ENCODE peak calls at places on chromosomes 1 and 21, in six cellular contexts. Q is lower lobe of right lung, E is psoas muscle, W is mucosa of descending colon, O is heart left ventricle, N is MM.1S. C is an unnamed sample.
A peak's percentile ranks its signal among the peaks of the same experiment; 100 is the strongest.

GRCh38 chr21:31181089-31181757 is 142.9 kb upstream of the KRTAP19-8 start:
- DNase-seq in N (no peak), W (no peak), Q (no peak), E (no peak), O (no peak), C (no peak)

GRCh38 chr1:44361478-44361877 is 6.4 kb upstream of the ERI3 start:
- DNase-seq in Q (no peak), O (no peak), E (no peak), N (no peak), W (no peak), C (no peak)

GRCh38 chr1:182191716-182192115 is 130.2 kb upstream of the ZNF648 start:
- DNase-seq in Q (no peak), E (no peak), W (no peak), N (no peak), O (peak; percentile 28), C (no peak)

GRCh38 chr1:248906741-248907661 is 966 bp downstream of the PGBD2 start:
- DNase-seq in O (peak; percentile 32), W (no peak), E (peak; percentile 18), Q (no peak), N (no peak), C (peak; percentile 33)

GRCh38 chr1:212477014-212477679 is 44.4 kb downstream of the NENF start:
- DNase-seq in W (peak; percentile 69), E (peak; percentile 75), N (peak; percentile 84), Q (peak; percentile 76), O (peak; percentile 82), C (peak; percentile 86)

GRCh38 chr1:177451191-177451590 is 280.4 kb downstream of the BRINP2 start:
- DNase-seq in W (peak; percentile 33), Q (no peak), N (no peak), E (no peak), O (no peak), C (peak; percentile 5)

GRCh38 chr1:87795615-87796337 is 467.1 kb downstream of the LMO4 start:
- DNase-seq in W (no peak), Q (no peak), O (no peak), N (no peak), E (no peak), C (peak; percentile 52)

GRCh38 chr1:234667891-234668576 is 58.1 kb upstream of the IRF2BP2 start:
- DNase-seq in W (no peak), Q (no peak), E (no peak), O (no peak), N (no peak), C (no peak)

GRCh38 chr1:220843481-220844011 is 35.7 kb upstream of the HLX start:
- DNase-seq in Q (no peak), O (peak; percentile 84), W (no peak), E (no peak), N (no peak), C (peak; percentile 9)

GRCh38 chr1:24464378-24464770 is 38.3 kb upstream of the RCAN3 start:
- DNase-seq in O (no peak), E (no peak), Q (no peak), N (no peak), W (no peak), C (no peak)

GRCh38 chr1:101220906-101221305 is 15.9 kb upstream of the S1PR1 start:
- DNase-seq in W (no peak), E (no peak), O (no peak), Q (no peak), N (no peak), C (no peak)

GRCh38 chr1:63730211-63730610 is 43.6 kb upstream of the ROR1 start:
- DNase-seq in E (no peak), Q (no peak), N (no peak), W (no peak), O (no peak), C (no peak)

GRCh38 chr1:24057171-24057570 is 54.8 kb downstream of the MYOM3 start:
- DNase-seq in Q (no peak), E (no peak), W (no peak), N (no peak), O (no peak), C (no peak)

GRCh38 chr1:44909949-44910594 is 67.0 kb upstream of the PTCH2 start:
- DNase-seq in E (no peak), N (no peak), W (no peak), O (no peak), Q (no peak), C (no peak)

GRCh38 chr1:23422313-23422877 is 2.2 kb downstream of the TCEA3 start:
- DNase-seq in Q (peak; percentile 84), O (peak; percentile 83), E (peak; percentile 73), N (no peak), W (peak; percentile 92), C (peak; percentile 81)

DNA sequence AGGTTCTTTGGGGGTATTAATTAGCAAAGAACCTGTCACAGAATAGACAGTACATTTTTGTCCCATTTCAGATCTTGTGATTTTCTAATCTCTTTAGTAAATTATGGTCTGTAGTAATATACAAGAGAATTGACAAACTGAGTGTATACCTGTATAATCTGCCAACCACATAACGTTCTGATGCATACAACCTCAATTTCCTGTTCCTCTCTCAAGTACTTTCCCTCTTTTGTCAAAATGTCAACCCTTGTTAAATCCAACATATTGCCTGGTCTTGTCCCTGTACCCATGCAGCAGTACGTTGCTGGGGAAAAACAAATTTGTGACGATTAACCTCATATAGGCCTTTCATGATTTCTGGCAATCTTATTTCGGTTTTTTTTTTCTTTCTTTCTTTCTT is 1.1 kb downstream of the ARV1 start:
- DNase-seq in O (no peak), Q (no peak), E (no peak), N (no peak), W (no peak), C (no peak)
- H3K4me1 ChIP-seq in O (peaks cover 41% of the 10 kb centered on the region), Q (peaks cover 38% of the 10 kb centered on the region), E (peaks cover 16% of the 10 kb centered on the region), N (peaks cover 11% of the 10 kb centered on the region), W (peaks cover 24% of the 10 kb centered on the region), C (peaks cover 44% of the 10 kb centered on the region)

DNA sequence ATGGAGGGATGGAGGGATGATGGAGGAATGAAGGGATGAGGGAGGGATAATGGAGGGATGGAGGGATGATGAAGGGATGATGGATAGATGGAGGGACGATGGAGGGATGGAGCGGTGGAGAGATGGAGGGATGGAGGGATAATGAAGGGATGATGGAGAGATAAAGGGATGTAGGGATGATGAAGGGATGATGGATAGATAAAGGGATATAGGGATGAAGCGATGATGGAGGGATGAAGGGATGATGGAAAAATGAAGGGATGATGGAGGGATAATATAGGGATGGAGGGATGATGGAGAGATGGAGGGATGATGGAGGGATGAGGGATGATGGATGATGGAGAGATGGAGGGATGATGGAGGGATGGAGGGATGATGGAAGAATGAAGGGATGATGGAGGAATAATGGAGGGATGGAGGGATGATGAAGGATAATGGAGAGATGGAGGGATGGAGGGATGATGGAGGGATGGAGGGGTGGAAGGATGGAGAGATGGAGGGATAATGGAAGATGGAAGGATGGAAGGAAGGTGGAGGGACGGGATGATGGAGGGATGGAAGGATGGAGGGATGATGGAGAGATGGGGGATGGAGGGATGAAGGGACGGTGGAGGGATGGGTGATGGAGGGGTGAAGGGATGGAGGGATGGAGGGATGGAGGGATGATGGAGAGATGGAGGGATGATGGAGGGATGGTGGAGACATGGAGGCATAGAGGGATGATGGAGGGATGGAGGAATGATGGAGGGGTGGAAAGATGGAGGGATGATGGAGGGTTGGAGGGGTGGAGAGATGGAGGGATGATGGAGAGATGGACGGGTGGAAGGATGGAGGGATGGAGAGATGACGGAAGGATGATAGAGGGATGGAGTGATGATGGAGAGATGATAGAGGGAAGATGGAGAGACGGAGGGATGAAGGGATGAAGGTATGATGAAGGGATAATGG is 62.0 kb downstream of the KCNAB2 start:
- DNase-seq in O (no peak), W (no peak), N (no peak), Q (no peak), E (no peak), C (no peak)
- TF ChIP-seq CTCF in O (no peak), W (no peak), N (no peak), Q (no peak), E (no peak), C (no peak)

GRCh38 chr1:183877321-183877720 is 72.4 kb downstream of the RGL1 start:
- DNase-seq in Q (peak; percentile 62), O (peak; percentile 72), W (no peak), E (peak; percentile 39), N (no peak), C (peak; percentile 40)
- H3K4me3 ChIP-seq in Q (peak overlapping the region; percentile 7), O (peak overlapping the region; percentile 13), W (no peak overlapping the region), E (peak overlapping the region; percentile 47), N (no peak overlapping the region), C (no peak overlapping the region)

GRCh38 chr1:244451539-244451950 is at the start of gene ADSS2:
- DNase-seq in O (no peak), E (no peak), Q (no peak), W (no peak), N (no peak), C (no peak)

GRCh38 chr1:244450597-244451538 is 841 bp downstream of the ADSS2 start:
- DNase-seq in N (peak; percentile 73), E (peak; percentile 63), O (peak; percentile 61), Q (peak; percentile 70), W (peak; percentile 79), C (peak; percentile 42)

GRCh38 chr1:244448279-244449036 is 3.3 kb downstream of the ADSS2 start:
- DNase-seq in O (no peak), Q (no peak), W (no peak), N (no peak), E (no peak), C (no peak)

GRCh38 chr1:244451951-244452795 is 464 bp upstream of the ADSS2 start:
- DNase-seq in Q (peak; percentile 100), W (peak; percentile 99), E (peak; percentile 100), N (peak; percentile 100), O (peak; percentile 99), C (peak; percentile 100)

DNA sequence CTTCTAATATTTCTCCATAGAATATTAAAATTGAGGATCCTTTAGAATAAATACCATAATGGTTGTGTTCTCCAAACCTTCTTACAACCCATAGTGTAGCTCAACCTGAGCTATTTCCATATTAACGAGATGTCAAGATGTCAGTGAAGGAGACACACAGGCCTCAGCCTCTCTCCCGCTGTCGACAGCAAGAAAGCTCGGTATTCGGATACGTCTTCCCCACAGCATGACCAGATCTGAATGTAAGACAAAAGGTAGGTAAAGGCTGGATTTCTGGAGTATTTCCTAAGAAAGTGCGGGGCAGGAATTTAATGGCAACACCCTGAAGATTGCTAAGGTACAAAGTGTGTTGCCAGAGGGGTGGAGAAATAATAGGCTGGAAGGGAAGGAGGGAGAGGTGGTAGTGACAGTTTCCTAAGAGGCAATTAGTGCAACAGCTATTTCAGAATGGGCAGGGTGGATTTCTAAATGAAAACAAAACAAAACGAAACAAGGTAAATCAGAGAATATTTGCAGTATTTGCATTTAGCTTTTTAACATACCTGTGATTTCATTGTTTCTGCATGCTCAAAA is 1.7 kb downstream of the ADSS2 start:
- DNase-seq in O (no peak), W (no peak), N (no peak), E (no peak), Q (no peak), C (no peak)
- H3K4me1 ChIP-seq in O (peaks cover 61% of the 10 kb centered on the region), W (peaks cover 20% of the 10 kb centered on the region), N (peaks cover 19% of the 10 kb centered on the region), E (peaks cover 38% of the 10 kb centered on the region), Q (peaks cover 55% of the 10 kb centered on the region), C (peaks cover 54% of the 10 kb centered on the region)

GRCh38 chr1:31336687-31337467 is 36.0 kb downstream of the FABP3 start:
- DNase-seq in E (no peak), Q (no peak), O (no peak), W (no peak), N (no peak), C (no peak)

DNA sequence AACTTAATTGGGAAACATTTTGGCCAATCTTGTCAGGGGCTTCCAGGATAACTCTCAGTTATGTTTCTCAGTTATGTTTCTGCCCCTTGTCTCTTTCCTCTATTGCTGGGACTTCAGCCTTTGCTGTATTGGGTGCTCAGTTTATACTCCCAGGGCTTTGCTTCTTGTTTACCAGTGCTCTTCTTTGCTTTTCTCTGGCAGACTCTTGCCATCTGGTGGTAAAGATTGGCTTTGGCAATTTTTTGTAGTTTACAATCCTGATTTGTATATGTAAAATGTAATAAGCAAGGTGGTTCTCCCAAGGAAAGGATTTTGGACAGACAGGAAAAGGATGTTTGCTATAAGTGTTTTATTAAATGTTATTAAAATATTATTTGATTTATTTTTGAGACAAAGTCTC is 37.9 kb downstream of the FABP3 start:
- DNase-seq in Q (no peak), O (no peak), W (no peak), E (no peak), N (peak; percentile 51), C (no peak)
- TF ChIP-seq CTCF in Q (peak; percentile 36), O (peak; percentile 36), W (no peak), E (peak; percentile 61), N (peak; percentile 49), C (peak; percentile 26)